ENCODE peak calls at places on chromosomes 5 and 9, in four cellular contexts. J is Panc1, T is HepG2, K is HCT116. M is an unnamed sample.

GRCh38 chr5:113236536-113237308 is 198.1 kb downstream of the TSSK1B start:
- DNase-seq in J (no peak), T (no peak), K (no peak), M (no peak)

GRCh38 chr9:125750656-125751035 is 3.5 kb downstream of the PBX3 start:
- DNase-seq in J (no peak), K (no peak), T (no peak), M (no peak)

GRCh38 chr5:68711311-68712200 is 382.3 kb upstream of the SLC30A5 start:
- DNase-seq in K (no peak), T (no peak), J (no peak), M (no peak)

GRCh38 chr9:38243993-38244392 is 148.5 kb upstream of the ALDH1B1 start:
- DNase-seq in T (no peak), J (no peak), K (no peak), M (no peak)

GRCh38 chr5:98816574-98817222 is 43.2 kb downstream of the RGMB start:
- DNase-seq in T (peak), J (no peak), K (no peak), M (no peak)

GRCh38 chr9:127397722-127398647 is 1.0 kb downstream of the SLC2A8 start:
- DNase-seq in T (peak), K (no peak), J (no peak), M (peak)

GRCh38 chr5:55234171-55234700 is 828 bp upstream of the CCNO start:
- DNase-seq in J (no peak), T (no peak), K (peak), M (no peak)

GRCh38 chr9:69180670-69181069 is 6.6 kb downstream of the TJP2 start:
- DNase-seq in J (peak), T (peak), K (peak), M (peak)

GRCh38 chr9:68552700-68553099 is 12.0 kb upstream of the TMEM252 start:
- DNase-seq in K (no peak), J (no peak), T (no peak), M (no peak)

GRCh38 chr9:136133191-136133958 is 14.7 kb upstream of the TMEM250 start:
- DNase-seq in T (no peak), K (no peak), J (no peak), M (peak)

GRCh38 chr5:132303589-132303988 is 9.4 kb downstream of the SLC22A4 start:
- DNase-seq in J (no peak), K (no peak), T (no peak), M (peak)

GRCh38 chr5:172178301-172179031 is 9.6 kb downstream of the STK10 start:
- DNase-seq in K (no peak), J (no peak), T (no peak), M (peak)

GRCh38 chr5:110616009-110616408 is 110.5 kb downstream of the TMEM232 start:
- DNase-seq in J (no peak), K (no peak), T (no peak), M (no peak)

GRCh38 chr5:111165058-111165457 is 59.1 kb upstream of the CAMK4 start:
- DNase-seq in K (no peak), T (no peak), J (no peak), M (no peak)

GRCh38 chr5:140554454-140554853 is 2.8 kb downstream of the SRA1 start:
- DNase-seq in K (no peak), T (no peak), J (no peak), M (peak)

GRCh38 chr5:151686673-151687378 is at the start of gene SPARC:
- DNase-seq in J (no peak), K (no peak), T (no peak), M (peak)

GRCh38 chr5:27473300-27474053 is 435.1 kb upstream of the CDH9 start:
- DNase-seq in K (no peak), T (peak), J (no peak), M (peak)
- TF ChIP-seq CTCF in K (no peak), T (no peak), J (no peak), M (no peak)

GRCh38 chr9:3527653-3527960 is 1.8 kb upstream of the RFX3 start:
- DNase-seq in K (no peak), J (no peak), T (peak), M (no peak)

GRCh38 chr9:3528466-3528865 is 2.7 kb upstream of the RFX3 start:
- DNase-seq in J (no peak), T (no peak), K (no peak), M (peak)

GRCh38 chr9:3525836-3526165 is at the start of gene RFX3:
- DNase-seq in J (no peak), T (peak), K (peak), M (peak)

GRCh38 chr9:3526166-3526902 is 533 bp upstream of the RFX3 start:
- DNase-seq in T (peak), J (no peak), K (peak), M (peak)

DNA sequence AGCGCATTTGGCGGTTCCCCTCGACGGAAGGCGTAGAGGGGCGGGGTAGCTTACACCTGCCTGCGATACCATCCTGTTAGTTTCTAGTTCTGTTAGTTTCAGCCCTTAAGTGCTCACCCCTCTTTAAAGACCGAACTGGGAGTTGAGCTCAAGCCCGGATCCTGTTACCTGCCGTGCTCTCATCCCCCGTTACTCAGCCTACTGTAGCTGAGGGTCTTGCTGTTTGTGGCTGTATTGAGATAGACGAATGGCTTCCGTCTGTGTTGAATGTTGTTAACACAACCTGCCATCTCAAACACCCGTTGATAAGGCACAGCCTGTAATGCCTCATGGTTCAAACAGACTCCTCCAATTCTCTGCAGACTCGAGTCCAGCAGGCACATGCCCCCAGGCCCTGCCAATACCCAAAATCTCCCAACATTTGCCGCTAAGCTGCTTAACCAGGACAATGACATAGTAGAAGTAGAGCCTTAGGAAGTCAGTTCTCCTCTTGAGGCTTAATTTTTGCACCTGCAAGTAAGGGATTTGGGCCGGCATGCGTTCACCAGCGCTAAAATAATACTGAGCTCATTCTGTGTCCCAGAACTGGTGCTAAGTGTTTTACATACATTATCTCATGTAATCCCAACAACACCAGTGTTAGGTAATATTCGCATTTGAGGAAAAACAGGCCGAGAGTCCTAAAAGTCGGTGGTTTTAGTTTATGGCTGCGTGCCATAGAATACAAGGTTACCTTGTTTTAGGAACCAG is 1.3 kb upstream of the RFX3 start:
- DNase-seq in K (peak), T (peak), J (no peak), M (no peak)
- TF ChIP-seq SIN3A in K (no peak), T (no peak), J (no peak), M (no peak)

GRCh38 chr5:126808619-126809018 is 31.7 kb downstream of the LMNB1 start:
- DNase-seq in T (peak), K (no peak), J (no peak), M (peak)
- TF ChIP-seq CTCF in T (no peak), K (peak), J (peak), M (peak)

DNA sequence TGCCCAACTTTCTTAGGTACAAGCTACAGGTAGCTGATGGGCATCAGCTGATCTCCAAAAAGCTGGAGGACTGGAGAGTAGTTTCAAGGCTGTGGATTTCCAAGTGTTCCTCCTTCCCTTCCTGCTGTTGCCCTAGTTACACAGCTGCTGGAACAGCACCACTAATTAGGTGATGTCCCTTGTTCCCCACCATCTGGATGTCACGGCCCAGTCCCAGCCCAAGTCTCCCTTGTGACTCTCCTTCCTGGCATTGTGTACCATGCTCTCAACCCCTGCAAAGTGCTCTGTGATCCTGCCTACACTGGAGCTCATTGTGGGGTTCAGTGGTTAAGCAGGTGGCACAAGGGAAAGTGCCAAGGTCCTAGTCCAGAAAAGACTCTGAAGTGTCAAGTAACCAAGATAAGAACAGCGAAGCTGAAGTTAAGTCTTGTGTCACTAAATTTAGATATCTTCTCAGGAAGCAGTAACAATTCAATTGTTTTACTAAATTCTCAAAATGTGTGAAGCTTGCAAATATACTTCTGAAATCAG is 604.5 kb downstream of the ISL1 start:
- DNase-seq in T (no peak), J (no peak), K (no peak), M (no peak)
- TF ChIP-seq SIN3A in T (no peak), J (no peak), K (no peak), M (no peak)

DNA sequence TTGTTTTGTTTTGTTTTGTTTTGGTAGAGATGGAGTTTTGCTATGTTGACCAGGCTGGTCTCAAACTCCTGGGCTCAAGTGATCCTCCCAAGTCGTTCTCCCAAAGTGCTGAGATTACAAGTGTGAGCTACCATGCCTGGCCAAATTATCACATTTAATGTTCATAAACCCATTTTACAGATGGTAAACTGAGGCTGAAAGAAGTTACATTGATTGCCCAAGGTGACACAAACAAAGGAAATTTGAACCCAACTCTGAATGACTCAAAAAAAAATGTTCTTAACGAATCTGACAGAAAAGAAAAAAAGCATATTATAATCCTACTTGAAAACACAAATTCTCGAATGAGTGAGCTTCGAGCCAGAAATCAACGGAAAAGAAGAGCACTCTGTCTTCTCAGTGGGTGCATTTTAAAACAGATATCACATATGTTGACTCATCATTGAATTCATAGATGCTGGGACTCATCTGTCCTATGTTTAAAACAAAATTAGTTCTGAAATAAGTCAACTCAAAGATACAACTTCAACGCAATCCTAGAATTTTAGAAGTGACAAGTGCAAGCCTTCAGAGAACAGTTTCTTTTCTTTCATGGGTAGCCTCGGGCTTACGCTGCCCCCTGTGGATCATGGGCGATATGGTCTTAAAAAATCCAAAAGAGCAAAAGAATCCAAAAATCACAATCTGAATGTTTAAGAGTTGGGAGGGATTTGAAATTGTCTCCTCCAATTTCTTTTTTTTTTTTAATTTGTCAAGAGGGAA is 28.4 kb downstream of the TIMD4 start:
- DNase-seq in K (peak), T (peak), J (peak), M (peak)
- TF ChIP-seq CTCF in K (peak), T (peak), J (peak), M (no peak)

GRCh38 chr9:35645736-35646582 is 4.8 kb downstream of the SIT1 start:
- DNase-seq in J (no peak), K (peak), T (peak), M (peak)
- TF ChIP-seq SIN3A in J (no peak), K (no peak), T (no peak), M (no peak)

GRCh38 chr5:11719888-11720481 is 184.3 kb downstream of the CTNND2 start:
- DNase-seq in K (no peak), J (peak), T (peak), M (no peak)
- TF ChIP-seq CTCF in K (no peak), J (peak), T (peak), M (peak)

DNA sequence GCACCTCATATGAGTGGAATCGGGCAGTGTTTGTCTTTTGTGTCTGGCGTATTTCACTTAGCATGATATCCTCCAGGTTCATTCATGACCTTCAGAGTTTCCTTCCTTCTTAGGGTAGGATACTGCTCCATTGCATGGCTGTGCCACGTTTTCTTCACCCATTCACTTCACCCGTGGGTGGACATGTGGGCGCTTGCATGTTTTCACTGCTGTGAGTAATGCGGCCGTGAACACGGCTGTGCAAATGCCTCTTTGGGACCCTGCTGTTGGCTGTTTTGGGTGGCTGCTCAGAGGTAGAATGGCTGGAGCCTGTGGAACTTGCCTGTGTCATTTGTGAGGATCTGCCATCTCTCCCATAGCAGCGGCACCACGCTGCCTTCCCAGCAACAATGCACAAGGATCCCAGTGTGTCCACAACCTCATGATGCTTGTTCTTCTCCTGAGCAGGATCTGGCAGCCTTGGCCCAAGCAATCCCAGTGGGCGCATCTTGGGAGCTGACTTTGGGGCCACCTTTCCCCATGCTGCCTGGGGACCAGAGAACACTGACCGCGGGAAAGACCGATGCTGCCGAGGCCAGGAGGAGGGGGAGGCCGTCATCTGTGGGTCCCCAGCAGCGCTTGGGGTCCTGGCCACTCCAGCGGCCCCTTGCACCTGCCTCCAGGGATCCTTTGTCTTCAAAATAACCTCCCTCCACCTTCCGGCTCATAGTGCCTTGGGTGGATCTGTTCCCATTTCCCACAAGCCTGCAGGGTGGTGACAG is 2.3 kb upstream of the SCGB3A1 start:
- DNase-seq in K (no peak), J (no peak), T (no peak), M (no peak)
- TF ChIP-seq SIN3A in K (no peak), J (no peak), T (no peak), M (no peak)